ENCODE peak calls at places on chromosomes 2 and 18, in nine cellular contexts. G, T, Z, Q, R, S, B, E and A are unnamed samples.

GRCh38 chr2:102074167-102074778 is 68.3 kb upstream of the IL1R1 start:
- DNase-seq in T (no peak), E (no peak), G (no peak), Q (no peak), Z (no peak), S (no peak), B (no peak), R (no peak), A (no peak)

GRCh38 chr18:50816767-50817166 is 3.0 kb downstream of the MRO start:
- DNase-seq in S (peak; percentile 61), G (no peak), B (no peak), Q (no peak), R (no peak), T (peak; percentile 29), Z (no peak), E (no peak), A (no peak)

GRCh38 chr2:118826093-118826492 is 21.4 kb downstream of the EN1 start:
- DNase-seq in S (no peak), T (no peak), E (no peak), R (no peak), Z (no peak), B (no peak), G (no peak), Q (no peak), A (no peak)

GRCh38 chr18:48191494-48191893 is 217.7 kb downstream of the ZBTB7C start:
- DNase-seq in S (no peak), R (no peak), T (no peak), Q (no peak), E (no peak), B (no peak), G (no peak), Z (no peak), A (no peak)

GRCh38 chr2:70505613-70506391 is 47.8 kb downstream of the TGFA start:
- DNase-seq in B (no peak), S (no peak), G (no peak), E (no peak), T (no peak), Q (no peak), R (no peak), Z (no peak), A (no peak)

GRCh38 chr2:160324161-160324768 is 124.2 kb upstream of the ITGB6 start:
- DNase-seq in Q (no peak), T (no peak), B (peak; percentile 54), E (no peak), S (no peak), Z (no peak), R (no peak), G (no peak), A (peak; percentile 26)

GRCh38 chr2:100938031-100939026 is 63.8 kb upstream of the RPL31 start:
- DNase-seq in S (no peak), G (no peak), R (no peak), B (no peak), T (no peak), E (no peak), Z (peak; percentile 21), Q (no peak), A (no peak)

GRCh38 chr2:27307545-27308358 is 493 bp downstream of the UCN start:
- DNase-seq in T (no peak), G (no peak), R (no peak), B (no peak), E (no peak), Q (no peak), Z (no peak), S (no peak), A (no peak)

GRCh38 chr2:53182609-53183008 is 585.0 kb upstream of the CHAC2 start:
- DNase-seq in B (no peak), R (no peak), T (no peak), Q (no peak), E (no peak), Z (no peak), G (no peak), S (no peak), A (no peak)

GRCh38 chr2:43846140-43846793 is 7.5 kb downstream of the ABCG8 start:
- DNase-seq in R (no peak), S (no peak), G (no peak), T (no peak), E (no peak), Q (no peak), Z (peak; percentile 32), B (no peak), A (no peak)

GRCh38 chr2:239182981-239183791 is 217.6 kb downstream of the HDAC4 start:
- DNase-seq in R (no peak), T (no peak), G (no peak), E (no peak), Z (no peak), Q (peak; percentile 22), S (no peak), B (peak; percentile 6), A (no peak)

GRCh38 chr2:113068706-113069485 is 1.1 kb downstream of the IL1F10 start:
- DNase-seq in R (no peak), Q (no peak), E (no peak), G (no peak), T (no peak), B (no peak), Z (no peak), S (peak; percentile 1), A (no peak)

GRCh38 chr2:98868548-98869271 is 67.3 kb downstream of the CRACDL start:
- DNase-seq in Q (no peak), S (no peak), G (no peak), T (no peak), Z (no peak), B (no peak), E (no peak), R (no peak), A (no peak)

GRCh38 chr2:33033524-33034150 is 86.9 kb downstream of the LTBP1 start:
- DNase-seq in S (no peak), Q (no peak), R (peak; percentile 15), Z (no peak), T (no peak), E (no peak), G (no peak), B (no peak), A (no peak)
- TF ChIP-seq CTCF in S (peak; percentile 28), Q (peak; percentile 33), R (peak; percentile 67), Z (peak; percentile 40), T (peak; percentile 26), E (peak; percentile 61), G (peak; percentile 46), B (peak; percentile 58), A (peak; percentile 43)

DNA sequence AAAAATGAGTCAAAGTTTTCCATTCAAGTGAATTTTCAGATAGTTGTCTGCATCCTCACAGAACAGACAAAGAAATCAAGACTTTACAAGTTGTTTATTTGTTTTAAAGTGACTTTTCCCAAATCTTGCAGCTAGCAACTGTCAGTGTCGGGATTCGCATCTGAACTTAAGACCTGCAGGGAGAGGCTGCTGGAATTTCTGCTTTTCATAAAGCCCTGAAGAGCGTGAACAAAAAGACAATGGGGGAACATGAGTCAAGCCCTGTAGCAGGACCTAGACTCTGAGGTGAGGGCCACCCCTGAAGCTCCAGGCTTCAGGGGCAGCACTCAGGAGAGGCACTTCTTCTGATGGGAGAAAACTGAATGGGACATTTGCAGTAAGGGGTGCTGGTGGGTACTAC is 108.2 kb upstream of the CTAGE1 start:
- DNase-seq in E (no peak), Z (no peak), R (no peak), T (no peak), G (no peak), Q (no peak), S (no peak), B (no peak), A (no peak)
- TF ChIP-seq CTCF in E (no peak), Z (no peak), R (no peak), T (no peak), G (no peak), Q (no peak), S (no peak), B (no peak), A (no peak)

GRCh38 chr2:153623020-153623419 is 144.5 kb upstream of the RPRM start:
- DNase-seq in S (no peak), R (no peak), Q (no peak), G (no peak), E (no peak), B (no peak), T (no peak), Z (no peak), A (no peak)

DNA sequence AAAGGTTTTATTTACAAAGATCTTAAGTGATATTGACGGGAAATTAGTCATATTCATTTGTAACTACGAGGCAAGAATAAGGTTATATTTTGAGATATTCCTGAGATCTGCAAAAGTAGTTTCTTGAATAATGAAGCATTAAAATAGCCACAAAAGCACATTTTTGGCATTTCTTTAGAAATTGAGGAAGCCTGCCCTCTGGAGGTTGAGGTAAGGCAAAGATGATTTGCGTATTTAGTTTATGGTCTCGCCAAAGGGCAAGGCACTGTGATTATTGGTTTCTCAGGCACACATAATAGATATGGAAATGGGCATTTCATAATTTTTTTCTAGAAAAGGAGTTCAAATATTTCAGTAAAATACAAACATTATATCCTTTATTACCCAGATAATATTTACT is 143.7 kb upstream of the RPRM start:
- DNase-seq in S (no peak), Q (no peak), B (no peak), E (no peak), Z (no peak), T (no peak), G (no peak), R (no peak), A (no peak)
- TF ChIP-seq CTCF in S (peak; percentile 38), Q (no peak), B (no peak), E (no peak), Z (no peak), T (no peak), G (no peak), R (no peak), A (peak; percentile 53)

DNA sequence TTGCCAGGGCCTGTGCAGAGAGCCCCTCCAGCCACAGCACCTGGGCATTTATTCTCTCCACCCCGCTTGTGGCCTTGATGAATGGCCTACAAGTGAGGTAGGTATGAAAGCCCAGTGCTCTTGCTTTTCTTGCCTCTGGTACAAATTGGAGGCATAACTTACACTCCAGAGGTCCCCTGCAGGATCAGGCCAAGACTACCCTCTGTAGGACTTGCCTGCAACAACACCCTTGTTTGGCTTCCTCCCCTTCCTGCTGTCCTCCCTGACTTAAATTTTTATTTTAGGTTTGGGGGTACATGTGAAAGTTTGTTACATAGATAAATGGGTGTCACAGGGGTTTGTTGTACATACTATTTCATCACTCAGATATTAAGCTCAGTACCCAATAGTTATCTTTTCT is 95.7 kb downstream of the CDC42EP3 start:
- DNase-seq in S (no peak), Q (no peak), R (no peak), G (no peak), B (no peak), E (no peak), T (no peak), Z (no peak), A (no peak)
- TF ChIP-seq CTCF in S (no peak), Q (no peak), R (peak; percentile 23), G (peak; percentile 15), B (no peak), E (peak; percentile 26), T (peak; percentile 22), Z (no peak), A (peak; percentile 24)